ENCODE peak calls at places on chromosomes 12 and 14, in nine cellular contexts. B, J, I, Z, E, W, Q, P and G are unnamed samples.

GRCh38 chr12:17017402-17017801 is 411.4 kb upstream of the LMO3 start:
- DNase-seq in Z (no peak), J (no peak), W (no peak), I (no peak), B (no peak), E (no peak), Q (no peak), P (peak), G (no peak)

GRCh38 chr12:88052686-88053085 is 23.5 kb upstream of the C12orf50 start:
- DNase-seq in B (no peak), I (no peak), P (peak), E (peak), Q (no peak), W (peak), Z (no peak), J (no peak), G (peak)

GRCh38 chr12:30700216-30700900 is 4.7 kb upstream of the IPO8 start:
- DNase-seq in J (no peak), I (no peak), E (no peak), B (no peak), P (no peak), Z (no peak), W (peak), Q (no peak), G (no peak)

GRCh38 chr12:67519824-67520433 is 128.6 kb upstream of the DYRK2 start:
- DNase-seq in B (no peak), Q (no peak), J (peak), W (no peak), E (no peak), P (no peak), I (no peak), Z (no peak), G (no peak)

GRCh38 chr12:129762436-129762835 is 141.4 kb downstream of the TMEM132D start:
- DNase-seq in Q (no peak), B (no peak), Z (no peak), J (no peak), W (no peak), P (no peak), I (no peak), E (no peak), G (no peak)

GRCh38 chr12:65882504-65882903 is 58.2 kb downstream of the HMGA2 start:
- DNase-seq in B (no peak), P (no peak), I (no peak), Z (no peak), W (no peak), Q (no peak), J (no peak), E (no peak), G (peak)

GRCh38 chr14:64671591-64671990 is 32.6 kb upstream of the PLEKHG3 start:
- DNase-seq in W (peak), I (no peak), Z (no peak), B (no peak), E (no peak), Q (no peak), J (no peak), P (peak), G (peak)

GRCh38 chr12:12387521-12387920 is 30.6 kb downstream of the BORCS5 start:
- DNase-seq in B (no peak), Q (no peak), Z (no peak), W (peak), I (no peak), E (peak), J (no peak), P (no peak), G (peak)

GRCh38 chr12:30829876-30830275 is 75.1 kb upstream of the CAPRIN2 start:
- DNase-seq in B (no peak), P (no peak), E (no peak), Z (no peak), J (no peak), W (no peak), Q (no peak), I (no peak), G (no peak)

GRCh38 chr12:69154585-69155363 is 84.6 kb upstream of the CPSF6 start:
- DNase-seq in Z (peak), J (peak), B (no peak), I (peak), Q (peak), W (peak), E (peak), P (peak), G (peak)

GRCh38 chr14:105411017-105411941 is 8.3 kb upstream of the MTA1 start:
- DNase-seq in Q (peak), P (no peak), J (peak), W (peak), I (peak), Z (no peak), B (peak), E (peak), G (peak)

GRCh38 chr14:36747411-36748184 is 85.9 kb downstream of the PAX9 start:
- DNase-seq in W (no peak), J (no peak), Q (no peak), E (peak), P (peak), B (no peak), I (no peak), Z (no peak), G (peak)

GRCh38 chr14:50396636-50397460 is at the start of gene CDKL1:
- DNase-seq in Q (peak), Z (peak), E (peak), B (peak), W (peak), I (peak), J (peak), P (peak), G (peak)

GRCh38 chr12:95767703-95768102 is 22.9 kb downstream of the NTN4 start:
- DNase-seq in J (no peak), Q (no peak), Z (no peak), P (no peak), I (no peak), B (no peak), W (peak), E (no peak), G (no peak)

GRCh38 chr14:31949709-31950108 is 127.4 kb upstream of the ARHGAP5 start:
- DNase-seq in J (no peak), Z (no peak), Q (no peak), B (peak), I (no peak), P (peak), W (peak), E (no peak), G (peak)

GRCh38 chr14:99725774-99726537 is 41.9 kb downstream of the CYP46A1 start:
- DNase-seq in W (no peak), Z (peak), E (no peak), I (peak), P (no peak), B (no peak), Q (no peak), J (peak), G (no peak)

GRCh38 chr12:80714055-80714454 is 2.7 kb upstream of the MYF5 start:
- DNase-seq in I (no peak), Z (no peak), J (no peak), P (no peak), E (no peak), Q (peak), W (peak), B (no peak), G (no peak)

GRCh38 chr14:23566782-23567185 is 807 bp downstream of the AP1G2 start:
- DNase-seq in W (no peak), J (no peak), P (peak), E (no peak), I (no peak), Z (no peak), B (no peak), Q (peak), G (no peak)

GRCh38 chr14:84421611-84422010 is 1108.3 kb upstream of the FLRT2 start:
- DNase-seq in E (no peak), Z (no peak), J (no peak), P (no peak), W (no peak), Q (no peak), B (no peak), I (no peak), G (no peak)

GRCh38 chr12:111458773-111459172 is 53.0 kb downstream of the SH2B3 start:
- DNase-seq in B (no peak), W (no peak), I (peak), E (no peak), P (no peak), Z (peak), J (peak), Q (no peak), G (no peak)

GRCh38 chr14:69045857-69046351 is 66.8 kb upstream of the ACTN1 start:
- DNase-seq in I (no peak), E (no peak), Q (no peak), W (no peak), B (no peak), P (no peak), Z (no peak), J (no peak), G (no peak)

GRCh38 chr14:20610002-20610765 is 19.0 kb upstream of the RNASE12 start:
- DNase-seq in P (peak), W (peak), B (no peak), E (peak), Q (peak), Z (no peak), J (peak), I (peak), G (peak)

GRCh38 chr14:54790092-54790491 is 112.5 kb downstream of the GCH1 start:
- DNase-seq in W (no peak), Z (no peak), E (no peak), B (no peak), J (no peak), Q (no peak), I (no peak), P (no peak), G (no peak)

GRCh38 chr14:105600939-105601359 is 74.6 kb downstream of the TMEM121 start:
- DNase-seq in W (no peak), Q (no peak), I (no peak), B (no peak), E (no peak), Z (no peak), J (no peak), P (no peak), G (no peak)

GRCh38 chr12:6312529-6313325 is 2.2 kb downstream of the PLEKHG6 start:
- DNase-seq in I (peak), J (peak), W (no peak), E (no peak), Z (no peak), B (no peak), Q (peak), P (no peak), G (no peak)
- TF ChIP-seq POLR2A in I (peak), J (no peak), W (no peak), E (no peak), Z (no peak), B (no peak), Q (no peak), P (no peak), G (no peak)

DNA sequence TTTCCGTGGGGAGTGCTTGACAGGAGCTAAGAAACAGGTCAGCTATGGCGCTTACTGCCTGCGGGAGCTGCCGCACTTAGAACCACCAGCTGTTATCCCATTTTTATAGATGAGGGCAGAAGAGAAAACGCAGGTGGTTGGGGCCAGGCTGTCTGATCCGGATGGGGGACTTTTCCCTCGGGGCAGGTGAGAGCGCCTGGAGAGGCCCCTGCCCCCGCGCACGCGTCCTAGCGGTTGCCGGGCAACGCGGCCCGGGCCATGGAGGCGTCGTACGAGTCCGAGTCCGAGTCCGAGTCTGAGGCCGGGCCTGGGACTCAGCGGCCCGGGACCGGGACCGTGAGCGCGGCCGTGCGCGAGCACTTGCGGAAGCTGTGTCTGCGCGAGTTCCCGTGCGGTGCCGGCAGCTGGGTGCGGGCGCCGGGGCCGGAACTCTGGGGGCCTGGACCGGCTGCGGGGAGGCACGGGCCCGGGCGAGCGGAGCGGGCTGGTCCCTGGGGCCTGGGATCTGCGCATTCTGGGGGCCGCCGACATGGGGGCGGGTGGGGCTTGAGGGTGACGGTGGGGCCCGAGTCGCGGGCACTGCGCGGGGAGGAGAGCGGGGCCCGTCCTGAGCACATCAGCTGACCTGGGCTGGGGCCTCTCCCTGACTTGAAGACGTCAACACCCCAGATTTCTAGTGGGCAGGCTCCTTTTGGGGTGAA is at the start of gene LRRC43:
- DNase-seq in B (no peak), Z (no peak), P (no peak), I (no peak), E (peak), Q (no peak), W (no peak), J (peak), G (no peak)
- TF ChIP-seq POLR2A in B (no peak), Z (no peak), P (no peak), I (no peak), E (no peak), Q (no peak), W (no peak), J (no peak), G (no peak)

DNA sequence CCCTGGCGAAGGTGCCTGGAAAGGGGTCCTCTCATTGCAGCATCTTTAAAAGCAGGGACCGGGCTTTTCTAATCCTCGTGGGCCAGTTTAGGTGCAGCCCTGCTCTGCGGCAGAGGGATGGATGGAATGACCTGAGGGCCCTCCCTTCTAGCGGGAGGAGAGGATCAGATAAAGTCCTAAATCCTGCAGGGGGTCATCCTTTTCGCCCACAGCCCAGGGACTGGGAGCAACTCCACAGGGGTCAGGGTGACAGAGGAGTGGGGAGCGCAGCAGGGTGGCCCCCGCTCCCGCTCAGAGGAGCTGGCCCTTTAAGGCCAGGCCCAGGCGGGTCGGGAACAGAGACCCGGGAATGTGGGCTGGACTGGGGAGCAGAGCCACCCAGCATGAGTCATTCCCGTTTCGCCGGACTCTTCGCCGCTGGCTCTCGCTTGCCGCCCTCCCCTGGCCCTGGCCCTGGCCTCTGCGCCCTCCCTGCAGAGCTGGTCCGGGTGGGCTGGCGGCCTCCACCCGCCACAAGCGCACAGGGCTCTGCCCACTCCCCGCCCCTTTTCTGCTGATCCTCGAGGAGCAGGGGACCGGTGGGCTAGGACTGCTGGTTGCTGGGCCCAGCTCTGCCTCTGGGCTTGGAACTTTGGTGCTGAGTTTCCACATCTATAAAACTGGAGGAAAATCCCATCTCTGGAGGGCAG is 92.9 kb downstream of the NINJ2 start:
- DNase-seq in Q (peak), J (peak), P (peak), Z (peak), W (peak), E (peak), I (peak), B (peak), G (peak)
- TF ChIP-seq POLR2A in Q (peak), J (peak), P (peak), Z (no peak), W (no peak), E (no peak), I (peak), B (peak), G (no peak)

DNA sequence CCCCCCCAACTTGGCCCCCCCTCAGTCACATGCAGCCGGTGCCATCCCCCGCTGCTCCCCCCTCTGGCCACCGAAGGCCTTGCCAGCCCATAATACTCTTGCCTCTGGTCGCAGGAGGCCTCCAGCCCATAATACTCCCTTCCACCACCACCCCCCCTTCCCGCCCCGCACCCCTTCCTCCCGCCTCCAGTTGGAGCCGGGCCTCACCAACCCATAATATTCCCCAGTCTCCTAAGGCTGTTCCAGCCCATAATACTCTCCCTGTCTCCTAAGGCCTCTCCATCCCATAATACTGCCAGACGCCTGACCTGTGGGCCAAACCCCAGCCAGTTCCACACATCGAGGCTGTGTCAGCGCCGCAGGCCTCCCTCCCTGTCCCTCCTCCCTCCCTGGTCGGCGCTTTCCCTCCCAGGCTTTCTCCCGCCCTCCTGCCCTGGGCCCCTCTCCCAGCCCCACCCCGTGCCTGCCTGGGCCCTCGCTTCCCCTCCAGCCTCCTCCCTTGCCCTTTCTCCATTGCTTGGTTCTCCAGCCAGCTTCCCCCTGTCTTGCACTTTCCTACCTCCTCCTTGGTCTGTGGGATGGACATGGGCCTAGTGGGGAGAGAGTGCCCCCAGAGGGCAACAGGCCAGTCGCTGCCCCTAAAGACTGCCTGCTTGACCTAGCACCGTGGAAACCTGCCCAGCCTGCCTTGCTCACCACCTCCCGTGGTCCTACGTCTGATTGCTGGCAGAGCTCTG is 6.8 kb upstream of the CHD4 start:
- DNase-seq in E (peak), W (peak), J (peak), Z (peak), I (peak), P (peak), Q (peak), B (peak), G (peak)
- TF ChIP-seq POLR2A in E (no peak), W (no peak), J (no peak), Z (no peak), I (no peak), P (no peak), Q (no peak), B (peak), G (no peak)

GRCh38 chr12:4015225-4016076 is 142.3 kb upstream of the PARP11 start:
- DNase-seq in W (no peak), I (no peak), B (no peak), E (peak), J (no peak), P (no peak), Z (no peak), Q (peak), G (no peak)
- TF ChIP-seq POLR2A in W (no peak), I (no peak), B (no peak), E (no peak), J (no peak), P (no peak), Z (no peak), Q (no peak), G (no peak)

GRCh38 chr12:3044141-3044630 is 33.0 kb upstream of the TSPAN9 start:
- DNase-seq in W (no peak), P (no peak), I (peak), J (no peak), B (no peak), Q (no peak), E (no peak), Z (no peak), G (no peak)
- TF ChIP-seq POLR2A in W (no peak), P (no peak), I (no peak), J (no peak), B (no peak), Q (no peak), E (no peak), Z (no peak), G (no peak)

DNA sequence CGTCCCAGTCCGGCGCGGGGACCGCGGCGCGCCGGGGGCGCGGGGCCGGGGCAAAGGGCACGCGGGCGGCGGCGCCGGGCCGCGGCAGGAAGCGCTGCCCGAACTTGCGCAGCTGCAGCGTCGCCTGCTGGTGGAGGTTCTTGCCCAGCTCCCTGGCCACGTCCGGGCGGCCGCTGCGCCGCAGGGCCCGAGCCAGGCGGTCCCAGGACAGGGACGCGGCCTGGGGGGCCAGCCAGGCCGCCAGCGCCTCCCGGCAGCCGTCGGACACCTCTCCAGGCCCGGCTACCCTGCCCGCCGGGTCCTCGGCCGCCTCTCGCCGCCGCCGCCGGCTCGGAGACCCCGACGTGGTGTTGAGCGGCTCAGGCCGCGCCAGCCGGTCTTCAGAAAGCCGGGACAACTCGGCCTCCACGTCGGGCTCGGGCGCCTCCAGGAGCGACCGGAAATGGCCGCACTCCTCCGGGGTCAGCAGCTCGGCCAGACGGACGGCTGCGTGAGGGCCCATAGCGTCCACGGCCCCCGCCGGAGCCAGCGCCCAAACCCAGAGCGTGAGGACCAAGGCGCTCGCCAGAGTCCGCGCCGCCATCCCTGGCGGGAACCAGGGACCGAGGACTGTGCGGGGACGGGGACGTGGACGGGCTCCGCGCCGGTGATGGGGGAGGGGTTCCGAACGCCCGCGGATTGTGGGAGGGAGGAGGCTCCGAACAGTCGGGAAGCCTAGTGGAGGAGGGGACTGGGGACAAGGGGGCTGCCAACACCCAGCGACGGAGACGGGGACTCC is 34.0 kb downstream of the FIGNL2 start:
- DNase-seq in Q (peak), P (peak), B (no peak), W (peak), E (peak), J (peak), Z (no peak), I (peak), G (peak)
- TF ChIP-seq POLR2A in Q (peak), P (peak), B (no peak), W (no peak), E (no peak), J (no peak), Z (no peak), I (no peak), G (no peak)

GRCh38 chr14:89086060-89086382 is 261.6 kb downstream of the TTC8 start:
- DNase-seq in E (no peak), W (no peak), Q (no peak), Z (no peak), P (no peak), I (no peak), J (no peak), B (no peak), G (no peak)

GRCh38 chr14:89089330-89089729 is 264.9 kb downstream of the TTC8 start:
- DNase-seq in Q (no peak), W (no peak), Z (no peak), J (no peak), P (no peak), B (no peak), I (no peak), E (no peak), G (no peak)

GRCh38 chr14:89093083-89093482 is 268.6 kb downstream of the TTC8 start:
- DNase-seq in B (no peak), P (no peak), W (peak), E (no peak), J (no peak), Z (no peak), I (no peak), Q (no peak), G (no peak)

GRCh38 chr14:89096946-89097345 is 272.5 kb downstream of the TTC8 start:
- DNase-seq in E (no peak), P (no peak), I (no peak), J (no peak), Q (no peak), B (no peak), Z (no peak), W (no peak), G (no peak)

GRCh38 chr14:89091781-89092180 is 267.3 kb downstream of the TTC8 start:
- DNase-seq in B (no peak), Q (no peak), P (no peak), J (no peak), W (no peak), E (no peak), Z (no peak), I (no peak), G (no peak)
- TF ChIP-seq POLR2A in B (no peak), Q (no peak), P (no peak), J (no peak), W (no peak), E (no peak), Z (no peak), I (no peak), G (no peak)